ENCODE peak calls at places on chromosomes 11 and 22, in seven cellular contexts. One of them, this sample, is unnamed. For H3K79me1, the result is how much of the 10 kb centered on the place peaks cover.

GRCh38 chr11:78140392-78141077 is 1.1 kb upstream of the ALG8 start:
- DNase-seq in H1: no peak
- DNase-seq in mesendoderm: no peak
- DNase-seq in neuronal stem cell: no peak
- DNase-seq in mesenchymal stem cell: no peak
- DNase-seq in IMR-90: no peak
- DNase-seq in trophoblast cell: no peak
- DNase-seq in this sample: no peak

GRCh38 chr22:50436134-50436830 is 38.6 kb downstream of the SBF1 start:
- DNase-seq in H1: no peak
- DNase-seq in mesendoderm: no peak
- DNase-seq in neuronal stem cell: no peak
- DNase-seq in mesenchymal stem cell: no peak
- DNase-seq in IMR-90: no peak
- DNase-seq in trophoblast cell: no peak
- DNase-seq in this sample: peak

GRCh38 chr11:62601364-62602140 is at the start of gene MTA2:
- DNase-seq in H1: peak
- DNase-seq in mesendoderm: peak
- DNase-seq in neuronal stem cell: peak
- DNase-seq in mesenchymal stem cell: peak
- DNase-seq in IMR-90: peak
- DNase-seq in trophoblast cell: peak
- DNase-seq in this sample: peak

GRCh38 chr22:47278655-47279054 is 516.2 kb downstream of the TBC1D22A start:
- DNase-seq in H1: no peak
- DNase-seq in mesendoderm: no peak
- DNase-seq in neuronal stem cell: no peak
- DNase-seq in mesenchymal stem cell: no peak
- DNase-seq in IMR-90: no peak
- DNase-seq in trophoblast cell: no peak
- DNase-seq in this sample: no peak

GRCh38 chr11:64096835-64097234 is 61.1 kb downstream of the FLRT1 start:
- DNase-seq in H1: no peak
- DNase-seq in mesendoderm: no peak
- DNase-seq in neuronal stem cell: no peak
- DNase-seq in mesenchymal stem cell: no peak
- DNase-seq in IMR-90: no peak
- DNase-seq in trophoblast cell: no peak
- DNase-seq in this sample: no peak

GRCh38 chr11:63917685-63918523 is 940 bp upstream of the RCOR2 start:
- DNase-seq in H1: no peak
- DNase-seq in mesendoderm: peak
- DNase-seq in neuronal stem cell: peak
- DNase-seq in mesenchymal stem cell: peak
- DNase-seq in IMR-90: no peak
- DNase-seq in trophoblast cell: peak
- DNase-seq in this sample: peak

GRCh38 chr22:25084405-25085107 is 115.1 kb upstream of the CRYBB3 start:
- DNase-seq in H1: no peak
- DNase-seq in mesendoderm: no peak
- DNase-seq in neuronal stem cell: no peak
- DNase-seq in mesenchymal stem cell: no peak
- DNase-seq in IMR-90: no peak
- DNase-seq in trophoblast cell: peak
- DNase-seq in this sample: no peak

GRCh38 chr11:111637885-111638284 is 35.6 kb downstream of the SIK2 start:
- DNase-seq in H1: no peak
- DNase-seq in mesendoderm: no peak
- DNase-seq in neuronal stem cell: no peak
- DNase-seq in mesenchymal stem cell: no peak
- DNase-seq in IMR-90: no peak
- DNase-seq in trophoblast cell: peak
- DNase-seq in this sample: no peak

GRCh38 chr22:40855104-40855959 is 1.1 kb downstream of the ST13 start:
- DNase-seq in H1: no peak
- DNase-seq in mesendoderm: no peak
- DNase-seq in neuronal stem cell: no peak
- DNase-seq in mesenchymal stem cell: peak
- DNase-seq in IMR-90: no peak
- DNase-seq in trophoblast cell: no peak
- DNase-seq in this sample: no peak

DNA sequence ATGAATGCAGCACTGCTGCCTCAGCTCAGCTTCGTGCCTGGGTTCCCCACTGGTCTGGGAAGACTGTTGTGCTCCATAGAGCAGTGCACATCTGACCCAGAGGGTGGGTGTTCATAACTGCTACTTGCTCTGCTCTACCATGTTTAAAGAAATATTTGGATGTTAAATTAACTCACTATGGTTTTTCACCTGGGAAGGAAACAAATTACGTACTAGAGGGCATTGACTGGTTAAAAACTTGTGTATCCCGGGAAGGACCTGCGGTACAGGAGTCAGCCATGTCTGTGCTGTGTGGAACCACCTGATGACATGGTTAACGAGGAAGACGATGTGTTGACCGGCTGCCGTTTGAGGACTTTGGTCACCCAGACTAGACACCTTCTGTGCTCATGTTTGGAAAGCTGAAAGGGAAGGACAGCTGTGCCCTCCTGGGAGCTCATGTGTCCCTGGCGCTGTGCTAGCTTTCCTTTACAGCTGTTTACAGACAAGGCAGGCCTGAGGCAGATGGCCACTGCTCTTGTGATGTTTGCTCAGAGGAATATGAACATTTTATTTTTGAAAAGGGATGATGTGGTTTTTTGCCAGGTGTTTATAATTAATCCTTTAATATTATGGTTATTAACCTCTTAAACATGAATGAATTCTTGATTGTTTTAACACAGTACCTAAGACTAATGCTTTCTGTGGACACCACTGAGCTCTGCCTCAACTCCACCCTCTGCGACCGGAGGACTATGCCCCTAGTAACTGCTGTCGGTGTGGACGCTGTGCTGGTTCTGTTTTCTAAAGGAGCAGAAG is 14.3 kb upstream of the AIFM3 start:
- DNase-seq in H1: no peak
- DNase-seq in mesendoderm: no peak
- DNase-seq in neuronal stem cell: no peak
- DNase-seq in mesenchymal stem cell: no peak
- DNase-seq in IMR-90: no peak
- DNase-seq in trophoblast cell: no peak
- DNase-seq in this sample: no peak
- H3K79me1 ChIP-seq in H1: under half
- H3K79me1 ChIP-seq in mesendoderm: under half
- H3K79me1 ChIP-seq in neuronal stem cell: under half
- H3K79me1 ChIP-seq in mesenchymal stem cell: under half
- H3K79me1 ChIP-seq in IMR-90: under half
- H3K79me1 ChIP-seq in trophoblast cell: under half
- H3K79me1 ChIP-seq in this sample: under half

DNA sequence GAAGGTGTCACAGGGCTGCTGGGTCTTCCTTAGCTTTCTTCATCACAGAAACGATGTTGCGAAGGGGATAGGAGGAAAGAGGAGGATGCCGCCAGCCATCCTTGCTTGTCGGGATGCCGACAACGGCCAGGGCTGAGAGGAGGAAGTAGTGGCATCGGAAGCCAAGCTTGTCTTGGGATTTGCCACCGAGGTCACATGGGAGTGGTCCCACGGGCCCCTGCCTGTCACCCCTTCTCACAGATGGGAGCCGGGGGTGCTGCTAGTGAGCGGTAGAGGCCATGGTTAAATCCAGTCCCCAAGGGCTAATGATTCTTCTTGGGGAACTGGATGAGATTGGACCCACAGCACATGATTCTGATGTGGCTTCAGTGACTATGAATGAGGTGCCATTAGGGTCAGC is 1375.8 kb downstream of the BRD1 start:
- DNase-seq in H1: no peak
- DNase-seq in mesendoderm: no peak
- DNase-seq in neuronal stem cell: no peak
- DNase-seq in mesenchymal stem cell: no peak
- DNase-seq in IMR-90: no peak
- DNase-seq in trophoblast cell: no peak
- DNase-seq in this sample: no peak
- H3K23ac ChIP-seq in H1: no peak
- H3K23ac ChIP-seq in mesendoderm: no peak
- H3K23ac ChIP-seq in neuronal stem cell: no peak
- H3K23ac ChIP-seq in mesenchymal stem cell: no peak
- H3K23ac ChIP-seq in IMR-90: no peak
- H3K23ac ChIP-seq in trophoblast cell: no peak
- H3K23ac ChIP-seq in this sample: no peak

DNA sequence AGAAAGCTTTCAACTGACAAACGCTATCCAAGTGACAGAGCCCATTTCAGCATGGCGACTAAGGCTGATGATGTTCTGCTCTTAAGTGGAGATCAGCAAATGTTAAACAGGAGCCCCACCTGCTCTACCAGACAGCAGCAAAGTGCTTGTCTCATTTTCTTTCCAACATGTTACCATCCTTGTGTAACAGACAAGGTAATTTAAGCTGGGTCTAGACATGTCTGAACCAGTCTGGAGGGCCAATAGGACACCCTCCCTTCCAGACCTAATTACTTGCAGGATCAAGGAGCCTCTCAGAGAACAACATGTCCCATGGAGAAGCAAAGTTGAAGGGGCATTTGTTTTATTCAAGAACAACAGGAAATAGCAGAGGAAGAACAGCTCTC is 3.9 kb upstream of the LMO2 start:
- DNase-seq in H1: no peak
- DNase-seq in mesendoderm: peak
- DNase-seq in neuronal stem cell: no peak
- DNase-seq in mesenchymal stem cell: no peak
- DNase-seq in IMR-90: no peak
- DNase-seq in trophoblast cell: no peak
- DNase-seq in this sample: no peak
- H3K79me1 ChIP-seq in H1: under half
- H3K79me1 ChIP-seq in mesendoderm: under half
- H3K79me1 ChIP-seq in neuronal stem cell: under half
- H3K79me1 ChIP-seq in mesenchymal stem cell: under half
- H3K79me1 ChIP-seq in IMR-90: under half
- H3K79me1 ChIP-seq in trophoblast cell: under half
- H3K79me1 ChIP-seq in this sample: under half

GRCh38 chr11:69476715-69477025 is 4.8 kb upstream of the LINC01488 start:
- DNase-seq in H1: no peak
- DNase-seq in mesendoderm: no peak
- DNase-seq in neuronal stem cell: no peak
- DNase-seq in mesenchymal stem cell: no peak
- DNase-seq in IMR-90: no peak
- DNase-seq in trophoblast cell: no peak
- DNase-seq in this sample: no peak
- H3K23ac ChIP-seq in H1: no peak
- H3K23ac ChIP-seq in mesendoderm: no peak
- H3K23ac ChIP-seq in neuronal stem cell: no peak
- H3K23ac ChIP-seq in mesenchymal stem cell: no peak
- H3K23ac ChIP-seq in IMR-90: no peak
- H3K23ac ChIP-seq in trophoblast cell: no peak
- H3K23ac ChIP-seq in this sample: no peak

This sample was measured in H9.